ENCODE peak calls at places on chromosome 10, in eight cellular contexts. B, K, Z, G, L, C, N and V are unnamed samples.

GRCh38 chr10:76399216-76399615 is 967.8 kb downstream of the LRMDA start:
- DNase-seq in K (no peak), G (no peak), B (no peak), C (no peak), Z (no peak), N (no peak), L (no peak), V (no peak)

GRCh38 chr10:88282876-88283275 is 300.2 kb downstream of the RNLS start:
- DNase-seq in L (no peak), N (no peak), C (no peak), G (no peak), B (no peak), Z (no peak), K (no peak), V (no peak)

GRCh38 chr10:49395741-49396665 is at the start of gene DRGX:
- DNase-seq in N (no peak), G (peak; percentile 73), K (no peak), C (no peak), B (no peak), L (no peak), Z (no peak), V (no peak)

GRCh38 chr10:7408494-7409044 is 2.3 kb downstream of the SFMBT2 start:
- DNase-seq in K (peak; percentile 50), B (peak; percentile 73), Z (peak; percentile 40), N (peak; percentile 68), L (peak; percentile 65), C (peak; percentile 39), G (peak; percentile 83), V (no peak)

GRCh38 chr10:104127411-104127810 is 5.4 kb downstream of the SFR1 start:
- DNase-seq in L (no peak), K (no peak), C (no peak), Z (no peak), G (peak; percentile 64), N (peak; percentile 64), B (no peak), V (no peak)

GRCh38 chr10:3192856-3193635 is 20.5 kb upstream of the PITRM1 start:
- DNase-seq in B (no peak), L (peak; percentile 62), C (peak; percentile 33), N (peak; percentile 64), K (peak; percentile 61), Z (no peak), G (peak; percentile 64), V (peak; percentile 56)

GRCh38 chr10:75431180-75432111 is at the start of gene LRMDA:
- DNase-seq in G (peak; percentile 65), L (peak; percentile 83), Z (peak; percentile 61), B (peak; percentile 74), N (peak; percentile 22), C (no peak), K (peak; percentile 42), V (no peak)

GRCh38 chr10:102775973-102776669 is 32.4 kb downstream of the WBP1L start:
- DNase-seq in G (peak; percentile 57), N (no peak), C (no peak), B (peak; percentile 96), Z (peak; percentile 56), K (peak; percentile 59), L (peak; percentile 88), V (no peak)

GRCh38 chr10:121974535-121975294 is at the start of gene NSMCE4A:
- DNase-seq in B (peak; percentile 84), L (peak; percentile 75), Z (peak; percentile 83), G (peak; percentile 92), K (peak; percentile 82), N (peak; percentile 85), C (peak; percentile 66), V (no peak)

GRCh38 chr10:105800626-105801025 is 1159.5 kb downstream of the SORCS3 start:
- DNase-seq in K (no peak), L (no peak), N (no peak), C (no peak), Z (no peak), G (peak; percentile 58), B (no peak), V (no peak)

GRCh38 chr10:43012578-43012977 is 64.3 kb upstream of the RET start:
- DNase-seq in G (no peak), L (no peak), C (no peak), K (no peak), B (no peak), N (no peak), Z (no peak), V (no peak)

GRCh38 chr10:7788640-7789335 is 811 bp downstream of the ATP5F1C start:
- DNase-seq in N (no peak), Z (no peak), G (peak; percentile 52), C (peak; percentile 39), L (no peak), K (no peak), B (no peak), V (no peak)

GRCh38 chr10:103969436-103969835 is 2.5 kb downstream of the SLK start:
- DNase-seq in Z (no peak), L (no peak), B (no peak), K (no peak), C (peak; percentile 14), N (no peak), G (no peak), V (no peak)

GRCh38 chr10:132632851-132633684 is 95.5 kb downstream of the INPP5A start:
- DNase-seq in N (no peak), C (no peak), B (peak; percentile 67), Z (peak; percentile 22), G (no peak), K (no peak), L (no peak), V (no peak)

GRCh38 chr10:92238062-92238585 is 52.8 kb downstream of the CPEB3 start:
- DNase-seq in C (no peak), N (no peak), B (no peak), L (no peak), Z (no peak), G (no peak), K (no peak), V (no peak)

GRCh38 chr10:26486304-26486703 is 48.2 kb downstream of the APBB1IP start:
- DNase-seq in Z (no peak), N (peak; percentile 88), G (no peak), C (peak; percentile 20), L (no peak), K (no peak), B (no peak), V (no peak)

GRCh38 chr10:106615081-106615480 is 549.4 kb downstream of the SORCS1 start:
- DNase-seq in L (no peak), K (no peak), N (no peak), Z (no peak), B (no peak), C (peak; percentile 5), G (no peak), V (no peak)

GRCh38 chr10:108362306-108362705 is 1197.8 kb upstream of the SORCS1 start:
- DNase-seq in K (no peak), G (no peak), Z (no peak), N (no peak), L (no peak), B (no peak), C (no peak), V (no peak)

GRCh38 chr10:78658645-78659632 is 409.8 kb upstream of the ZMIZ1 start:
- DNase-seq in G (no peak), L (no peak), B (no peak), C (no peak), N (no peak), Z (no peak), K (no peak), V (no peak)

GRCh38 chr10:1963341-1963740 is 226.0 kb upstream of the ADARB2 start:
- DNase-seq in N (no peak), L (no peak), G (no peak), K (no peak), C (no peak), B (no peak), Z (no peak), V (no peak)

GRCh38 chr10:89793649-89794254 is 92.4 kb downstream of the KIF20B start:
- DNase-seq in K (no peak), G (peak; percentile 82), N (peak; percentile 65), L (no peak), C (peak; percentile 59), Z (no peak), B (no peak), V (no peak)
- TF ChIP-seq CTCF in K (peak; percentile 76), G (peak; percentile 92), N (peak; percentile 88), L (no peak), C (peak; percentile 78), Z (peak; percentile 60), B (peak; percentile 73), V (no peak)

DNA sequence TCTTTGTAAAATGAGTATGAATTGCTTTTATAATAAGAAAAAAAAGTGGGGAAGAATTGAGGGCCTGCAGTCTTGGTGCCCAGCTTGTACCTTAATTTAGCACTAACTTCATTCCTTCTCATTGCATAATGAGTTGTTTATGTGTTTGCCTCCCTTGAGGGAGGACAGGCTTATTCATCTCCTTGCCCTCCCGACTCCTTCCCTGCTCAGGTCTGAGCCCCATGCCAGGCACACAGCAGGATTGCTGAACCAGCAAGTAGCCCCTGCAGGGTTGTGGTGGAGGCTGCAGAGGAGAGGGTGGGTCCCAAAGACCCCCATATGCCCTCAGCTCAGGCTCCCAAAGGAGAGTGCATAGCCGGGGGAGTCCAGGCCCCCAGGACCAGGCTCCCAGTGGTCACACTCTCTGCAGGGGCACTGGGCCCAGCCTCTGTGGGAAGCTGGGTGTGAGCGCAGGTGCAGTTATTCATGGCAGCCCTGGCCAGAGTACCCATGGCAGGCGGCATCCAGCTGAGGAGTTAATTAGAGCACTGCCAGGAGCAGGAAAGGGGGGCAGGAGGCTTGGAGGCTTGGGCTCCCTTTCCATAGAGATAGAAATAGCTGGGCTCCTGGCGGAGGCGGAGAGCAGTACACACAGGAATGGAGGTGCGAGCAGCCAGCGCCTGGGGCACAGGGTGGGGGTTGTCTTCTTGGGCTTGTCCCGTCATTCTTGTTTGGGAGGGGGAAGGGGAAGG is 28.2 kb upstream of the GOLGA7B start:
- DNase-seq in G (peak; percentile 59), B (no peak), L (no peak), Z (no peak), C (no peak), N (no peak), K (no peak), V (no peak)
- TF ChIP-seq CTCF in G (peak; percentile 15), B (no peak), L (no peak), Z (no peak), C (peak; percentile 33), N (no peak), K (no peak), V (no peak)

GRCh38 chr10:17768506-17768905 is 16.5 kb downstream of the TMEM236 start:
- DNase-seq in L (no peak), N (no peak), K (no peak), Z (no peak), B (no peak), G (no peak), C (no peak), V (no peak)
- TF ChIP-seq CTCF in L (no peak), N (no peak), K (no peak), Z (no peak), B (no peak), G (no peak), C (no peak), V (no peak)

DNA sequence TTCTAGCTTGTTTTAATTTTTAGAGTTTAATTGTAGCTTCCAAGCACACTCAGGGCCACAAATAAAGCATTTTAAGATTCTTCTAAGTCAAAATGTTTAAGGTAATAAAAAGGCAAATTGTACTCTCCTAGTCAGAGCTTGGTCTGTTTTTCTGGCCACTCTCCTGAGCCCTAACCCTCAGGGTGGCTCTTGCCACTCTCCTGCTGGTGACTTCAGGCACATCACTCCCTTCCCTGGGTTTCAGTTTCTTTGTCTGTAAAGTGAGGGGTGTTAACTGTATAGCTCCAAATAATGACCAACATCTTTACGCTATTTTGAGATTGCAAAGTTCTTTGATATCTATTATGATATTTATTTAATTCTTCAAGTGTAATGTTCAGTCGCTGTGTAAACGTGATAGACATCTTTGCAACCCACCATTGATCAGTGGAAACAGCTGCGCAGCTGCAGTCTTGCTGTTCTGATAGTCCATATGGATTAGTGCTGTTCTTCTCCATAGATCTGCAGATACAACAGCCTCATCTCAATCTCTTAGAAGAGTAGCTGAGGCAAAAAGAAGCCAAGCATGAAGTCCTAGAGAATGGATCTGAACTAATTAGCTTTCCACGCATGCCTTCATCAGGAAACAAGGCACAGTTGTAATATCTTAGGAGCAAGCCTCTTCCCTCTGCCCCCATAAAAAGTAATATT is 189.9 kb downstream of the PLPP4 start:
- DNase-seq in G (no peak), C (no peak), Z (no peak), B (no peak), N (no peak), L (no peak), K (no peak), V (no peak)
- TF ChIP-seq CTCF in G (peak; percentile 28), C (peak; percentile 28), Z (no peak), B (no peak), N (no peak), L (no peak), K (no peak), V (no peak)